ENCODE peak calls at places on chromosome 18, in ten cellular contexts. E is H1, K is IMR-90, T is HCT116, H is HepG2, V is testis, A is spleen, S is GM12878, C is heart left ventricle, J is endothelial cell of umbilical vein. B is an unnamed sample.

GRCh38 chr18:48003426-48004349 is 73.2 kb upstream of the SMAD2 start:
- DNase-seq in E (no peak), K (no peak), T (peak; percentile 72), H (no peak), V (no peak), A (no peak), S (no peak), C (peak; percentile 73), J (peak; percentile 54), B (no peak)

GRCh38 chr18:61368001-61368400 is 34.8 kb downstream of the CDH20 start:
- DNase-seq in E (no peak), K (no peak), T (no peak), H (no peak), V (no peak), A (no peak), S (no peak), C (no peak), J (no peak), B (no peak)

GRCh38 chr18:46321954-46322353 is 217.8 kb downstream of the HAUS1 start:
- DNase-seq in E (no peak), K (no peak), T (no peak), H (no peak), V (no peak), A (no peak), S (no peak), C (no peak), J (no peak), B (no peak)

GRCh38 chr18:27964811-27965210 is 212.1 kb downstream of the CDH2 start:
- DNase-seq in E (no peak), K (peak; percentile 4), T (no peak), H (no peak), V (no peak), A (no peak), S (no peak), C (no peak), J (peak; percentile 2), B (no peak)

GRCh38 chr18:51288582-51288981 is 91.1 kb upstream of the MEX3C start:
- DNase-seq in E (no peak), K (no peak), T (no peak), H (no peak), V (no peak), A (no peak), S (no peak), C (no peak), J (no peak), B (no peak)

GRCh38 chr18:74499633-74500032 is 3.5 kb downstream of the CNDP2 start:
- DNase-seq in E (no peak), K (no peak), T (no peak), H (no peak), V (no peak), A (peak; percentile 89), S (peak; percentile 37), C (peak; percentile 81), J (no peak), B (peak; percentile 91)

GRCh38 chr18:75923169-75923568 is 495.7 kb upstream of the SMIM21 start:
- DNase-seq in E (no peak), K (peak; percentile 1), T (peak; percentile 10), H (no peak), V (peak; percentile 29), A (no peak), S (no peak), C (peak; percentile 80), J (no peak), B (no peak)

GRCh38 chr18:62183578-62184195 is 3.2 kb downstream of the PIGN start:
- DNase-seq in E (no peak), K (peak; percentile 68), T (peak; percentile 55), H (peak; percentile 44), V (peak; percentile 29), A (no peak), S (no peak), C (no peak), J (peak; percentile 79), B (no peak)

GRCh38 chr18:76256897-76257500 is 238.0 kb downstream of the ZNF516 start:
- DNase-seq in E (no peak), K (peak; percentile 75), T (peak; percentile 35), H (peak; percentile 22), V (peak; percentile 83), A (no peak), S (no peak), C (no peak), J (no peak), B (no peak)

GRCh38 chr18:42072407-42072806 is 117.4 kb downstream of the PIK3C3 start:
- DNase-seq in E (no peak), K (no peak), T (no peak), H (no peak), V (no peak), A (no peak), S (no peak), C (no peak), J (no peak), B (no peak)

GRCh38 chr18:38256366-38256765 is 690.8 kb upstream of the CELF4 start:
- DNase-seq in E (no peak), K (no peak), T (no peak), H (no peak), V (no peak), A (no peak), S (no peak), C (no peak), J (no peak), B (no peak)

GRCh38 chr18:48641981-48642380 is 103.2 kb downstream of the CTIF start:
- DNase-seq in E (no peak), K (peak; percentile 41), T (no peak), H (no peak), V (no peak), A (no peak), S (no peak), C (no peak), J (no peak), B (no peak)

DNA sequence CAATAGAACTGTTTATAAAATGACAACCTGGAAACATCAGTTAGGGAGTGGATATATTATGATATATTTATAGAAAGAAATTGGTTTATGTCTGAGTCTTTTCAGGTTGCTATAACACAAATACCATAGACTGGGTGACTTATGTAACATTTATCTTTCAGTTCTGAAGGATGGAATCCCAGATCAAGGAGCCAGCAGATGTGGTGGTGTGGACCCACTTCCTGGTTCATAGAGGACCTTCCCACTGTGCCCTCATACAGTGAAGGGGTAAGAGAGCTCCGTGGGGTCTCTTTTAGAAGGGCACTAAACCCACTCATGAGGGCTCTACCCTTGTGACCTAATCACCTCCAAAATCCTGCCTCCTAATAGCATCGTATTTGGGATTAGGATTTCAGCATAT is 86.7 kb downstream of the BCL2 start:
- DNase-seq in E (no peak), K (no peak), T (no peak), H (no peak), V (no peak), A (no peak), S (no peak), C (no peak), J (no peak), B (no peak)
- H3K4me1 ChIP-seq in E (peaks cover 4% of the 10 kb centered on the region), K (peaks cover 4% of the 10 kb centered on the region), T (peaks cover 6% of the 10 kb centered on the region), H (peaks cover 7% of the 10 kb centered on the region), V (peaks cover 26% of the 10 kb centered on the region), A (peaks cover 7% of the 10 kb centered on the region), S (peaks cover 22% of the 10 kb centered on the region), C (no peaks in the 10 kb centered on the region), J (peaks cover 7% of the 10 kb centered on the region), B (peaks cover 3% of the 10 kb centered on the region)

DNA sequence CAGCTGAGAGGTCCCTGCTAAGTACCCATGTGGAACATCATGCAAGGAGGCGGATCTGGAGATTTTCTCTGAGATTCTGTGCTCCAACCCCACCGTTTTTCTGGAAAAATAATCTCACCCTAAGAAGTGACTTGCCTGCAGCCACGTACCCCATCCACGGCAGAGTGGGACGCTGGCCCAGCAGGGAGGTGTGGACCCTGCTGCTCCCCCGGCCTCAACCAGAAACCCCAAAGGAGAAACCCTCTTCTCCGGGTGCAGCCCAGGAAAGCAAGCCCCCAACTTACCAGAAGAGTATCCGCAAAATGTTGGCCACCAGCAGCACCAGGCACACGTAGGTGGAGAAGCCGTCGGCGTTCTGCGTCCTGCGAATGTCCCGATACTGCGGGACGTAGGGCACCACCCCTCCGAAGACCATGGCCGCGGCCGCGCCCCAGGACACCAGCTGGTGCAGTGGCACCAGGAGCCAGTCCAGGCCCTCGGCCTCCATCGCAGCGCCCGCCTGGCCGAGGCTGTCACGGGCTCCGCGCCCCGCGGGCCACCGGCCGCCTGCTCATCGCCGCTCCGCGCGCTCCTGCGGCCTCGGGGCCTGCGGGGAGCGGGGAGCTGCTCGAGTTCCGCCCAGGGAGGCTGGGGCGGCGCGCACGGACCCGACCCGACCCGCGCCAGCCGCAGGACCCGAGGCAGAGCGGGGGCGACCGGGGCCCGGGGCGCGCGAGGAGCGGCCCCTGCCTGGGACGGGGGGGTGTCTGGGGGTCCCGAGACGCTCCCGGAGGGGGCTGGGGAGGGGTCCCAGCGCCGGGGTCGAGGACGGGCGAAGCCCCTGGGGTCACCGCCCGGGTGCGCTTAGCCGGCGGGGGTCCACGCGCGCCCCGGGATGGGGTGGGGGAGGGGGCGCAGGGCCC is 762 bp downstream of the SLC66A2 start:
- DNase-seq in E (no peak), K (peak; percentile 12), T (no peak), H (no peak), V (peak; percentile 23), A (peak; percentile 90), S (no peak), C (no peak), J (peak; percentile 21), B (peak; percentile 59)
- TF ChIP-seq POLR2A in E (no peak), K (no peak), T (no peak), H (no peak), V (no peak), A (no peak), S (peak; percentile 32), C (no peak), J (no peak), B (no peak)

GRCh38 chr18:34491719-34492118 is 218.4 kb upstream of the DTNA start:
- DNase-seq in E (no peak), K (no peak), T (no peak), H (no peak), V (no peak), A (no peak), S (no peak), C (no peak), J (peak; percentile 41), B (no peak)

GRCh38 chr18:34493566-34494358 is 216.3 kb upstream of the DTNA start:
- DNase-seq in E (no peak), K (no peak), T (no peak), H (peak; percentile 14), V (peak; percentile 53), A (peak; percentile 60), S (no peak), C (peak; percentile 27), J (peak; percentile 13), B (peak; percentile 45)

GRCh38 chr18:34494359-34494696 is 215.8 kb upstream of the DTNA start:
- DNase-seq in E (no peak), K (no peak), T (no peak), H (peak; percentile 3), V (peak; percentile 73), A (peak; percentile 57), S (no peak), C (peak; percentile 26), J (peak; percentile 12), B (no peak)

GRCh38 chr18:34492652-34493051 is 217.4 kb upstream of the DTNA start:
- DNase-seq in E (no peak), K (no peak), T (no peak), H (peak; percentile 87), V (no peak), A (no peak), S (no peak), C (no peak), J (no peak), B (no peak)

GRCh38 chr18:34493099-34493544 is 217.0 kb upstream of the DTNA start:
- DNase-seq in E (peak; percentile 49), K (peak; percentile 58), T (no peak), H (peak; percentile 72), V (peak; percentile 90), A (peak; percentile 79), S (no peak), C (peak; percentile 83), J (peak; percentile 87), B (peak; percentile 83)
- H3K4me3 ChIP-seq in E (peak overlapping the region; percentile 70), K (peak overlapping the region; percentile 44), T (no peak overlapping the region), H (peak overlapping the region; percentile 78), V (peak overlapping the region; percentile 75), A (peak overlapping the region; percentile 40), S (peak overlapping the region; percentile 57), C (peak overlapping the region; percentile 51), J (peak overlapping the region; percentile 72), B (peak overlapping the region; percentile 34)

GRCh38 chr18:50162486-50163304 is 32.3 kb downstream of the MYO5B start:
- DNase-seq in E (no peak), K (no peak), T (no peak), H (no peak), V (no peak), A (no peak), S (no peak), C (no peak), J (no peak), B (no peak)
- H3K4me1 ChIP-seq in E (peaks cover 7% of the 10 kb centered on the region), K (no peaks in the 10 kb centered on the region), T (peaks cover 29% of the 10 kb centered on the region), H (peaks cover 28% of the 10 kb centered on the region), V (peaks cover 13% of the 10 kb centered on the region), A (no peaks in the 10 kb centered on the region), S (no peaks in the 10 kb centered on the region), C (no peaks in the 10 kb centered on the region), J (no peaks in the 10 kb centered on the region), B (no peaks in the 10 kb centered on the region)